ENCODE peak calls at places on chromosomes 7 and 10, in eight cellular contexts. L is endothelial cell, B is mesenchymal stem cell, U is EL, X is anterior cingulate cortex, Q is neural crest cell, C is Calu3, Z is RWPE1. N is an unnamed sample.

GRCh38 chr10:72277340-72277995 is 3.7 kb downstream of the DDIT4 start:
- DNase-seq in L (no peak), B (peak), U (no peak), X (no peak), Q (no peak), C (no peak), Z (no peak), N (no peak)

GRCh38 chr10:13685885-13686284 is 99.1 kb downstream of the PRPF18 start:
- DNase-seq in L (no peak), B (no peak), U (no peak), X (no peak), Q (no peak), C (no peak), Z (no peak), N (no peak)

GRCh38 chr10:86367339-86367951 is 850 bp upstream of the GRID1 start:
- DNase-seq in L (no peak), B (peak), U (no peak), X (peak), Q (no peak), C (no peak), Z (no peak), N (no peak)

GRCh38 chr10:23512355-23513058 is 73.6 kb downstream of the OTUD1 start:
- DNase-seq in L (no peak), B (peak), U (peak), X (no peak), Q (no peak), C (peak), Z (peak), N (no peak)

GRCh38 chr7:69430502-69431145 is 167.7 kb upstream of the AUTS2 start:
- DNase-seq in L (peak), B (no peak), U (no peak), X (no peak), Q (no peak), C (no peak), Z (no peak), N (no peak)

GRCh38 chr7:102875700-102876192 is 37.1 kb upstream of the LRRC17 start:
- DNase-seq in L (no peak), B (peak), U (peak), X (no peak), Q (no peak), C (peak), Z (peak), N (no peak)

GRCh38 chr10:25522946-25523608 is 348.3 kb downstream of the GPR158 start:
- DNase-seq in L (peak), B (no peak), U (no peak), X (no peak), Q (no peak), C (peak), Z (no peak), N (no peak)

GRCh38 chr7:140160308-140160707 is 16.5 kb downstream of the KDM7A start:
- DNase-seq in L (no peak), B (no peak), U (no peak), X (no peak), Q (no peak), C (peak), Z (no peak), N (no peak)

N was measured in GM12892.